ENCODE peak calls at places on chromosome 13, in five cellular contexts. O is IMR-90, N is A549, L is HCT116, B is NB4. J is an unnamed sample.

GRCh38 chr13:96967248-96967745 is 27.0 kb downstream of the OXGR1 start:
- DNase-seq in N (peak; percentile 8), L (peak; percentile 59), B (no peak), O (no peak), J (no peak)

GRCh38 chr13:102825921-102826706 is 19.7 kb upstream of the ERCC5 start:
- DNase-seq in L (no peak), B (peak; percentile 40), N (no peak), O (peak; percentile 93), J (no peak)

GRCh38 chr13:73194310-73194709 is 135.5 kb downstream of the KLF5 start:
- DNase-seq in B (no peak), O (no peak), N (peak; percentile 36), L (no peak), J (no peak)

GRCh38 chr13:45325806-45326205 is 15.2 kb downstream of the TPT1 start:
- DNase-seq in N (no peak), O (peak; percentile 97), L (no peak), B (peak; percentile 64), J (peak; percentile 37)

GRCh38 chr13:21672811-21673591 is 2.1 kb downstream of the FGF9 start:
- DNase-seq in B (no peak), O (no peak), L (no peak), N (no peak), J (no peak)

GRCh38 chr13:83752141-83752540 is 130.1 kb downstream of the SLITRK1 start:
- DNase-seq in N (peak; percentile 11), O (peak; percentile 47), B (no peak), L (no peak), J (no peak)

GRCh38 chr13:24622481-24622880 is 57.7 kb upstream of the ATP12A start:
- DNase-seq in O (no peak), N (no peak), L (no peak), B (no peak), J (no peak)

GRCh38 chr13:92097337-92097903 is 699.0 kb downstream of the GPC5 start:
- DNase-seq in O (no peak), B (peak; percentile 71), L (no peak), N (no peak), J (no peak)

GRCh38 chr13:50357136-50357535 is 341.9 kb downstream of the KCNRG start:
- DNase-seq in N (no peak), L (no peak), B (no peak), O (no peak), J (no peak)

GRCh38 chr13:50355797-50356196 is 340.6 kb downstream of the KCNRG start:
- DNase-seq in L (no peak), O (no peak), N (no peak), B (no peak), J (no peak)

GRCh38 chr13:50358715-50359367 is 343.6 kb downstream of the KCNRG start:
- DNase-seq in O (no peak), B (no peak), L (no peak), N (no peak), J (no peak)

GRCh38 chr13:50358221-50358620 is 343.0 kb downstream of the KCNRG start:
- DNase-seq in B (no peak), O (no peak), L (no peak), N (no peak), J (no peak)

GRCh38 chr13:50357586-50358118 is 342.4 kb downstream of the KCNRG start:
- DNase-seq in O (peak; percentile 93), L (no peak), N (no peak), B (no peak), J (no peak)
- TF ChIP-seq POLR2A in O (no peak), L (no peak), N (no peak), B (no peak), J (no peak)

DNA sequence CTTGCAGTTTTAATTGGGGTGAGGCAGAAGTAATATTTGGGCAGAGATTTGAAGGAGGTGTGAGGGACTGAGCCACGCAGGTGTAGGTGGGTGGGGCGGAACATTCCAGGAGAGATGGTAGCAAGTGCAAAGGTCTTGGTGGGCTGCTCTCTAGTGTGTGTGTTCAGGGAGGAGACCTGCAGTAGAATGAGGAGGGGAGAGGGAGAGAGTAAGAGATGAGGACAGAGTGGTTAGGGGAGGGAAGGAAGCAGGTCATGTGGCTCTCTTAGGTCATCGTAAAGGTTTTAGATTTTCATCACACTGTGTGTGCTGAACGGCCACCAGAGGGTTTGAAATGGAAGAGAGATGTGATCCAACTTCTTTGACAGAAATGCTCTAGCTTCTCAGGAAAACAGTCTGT is 33.5 kb downstream of the WASF3 start:
- DNase-seq in B (no peak), O (no peak), N (no peak), L (no peak), J (no peak)
- TF ChIP-seq CTCF in B (no peak), O (no peak), N (no peak), L (no peak), J (no peak)

DNA sequence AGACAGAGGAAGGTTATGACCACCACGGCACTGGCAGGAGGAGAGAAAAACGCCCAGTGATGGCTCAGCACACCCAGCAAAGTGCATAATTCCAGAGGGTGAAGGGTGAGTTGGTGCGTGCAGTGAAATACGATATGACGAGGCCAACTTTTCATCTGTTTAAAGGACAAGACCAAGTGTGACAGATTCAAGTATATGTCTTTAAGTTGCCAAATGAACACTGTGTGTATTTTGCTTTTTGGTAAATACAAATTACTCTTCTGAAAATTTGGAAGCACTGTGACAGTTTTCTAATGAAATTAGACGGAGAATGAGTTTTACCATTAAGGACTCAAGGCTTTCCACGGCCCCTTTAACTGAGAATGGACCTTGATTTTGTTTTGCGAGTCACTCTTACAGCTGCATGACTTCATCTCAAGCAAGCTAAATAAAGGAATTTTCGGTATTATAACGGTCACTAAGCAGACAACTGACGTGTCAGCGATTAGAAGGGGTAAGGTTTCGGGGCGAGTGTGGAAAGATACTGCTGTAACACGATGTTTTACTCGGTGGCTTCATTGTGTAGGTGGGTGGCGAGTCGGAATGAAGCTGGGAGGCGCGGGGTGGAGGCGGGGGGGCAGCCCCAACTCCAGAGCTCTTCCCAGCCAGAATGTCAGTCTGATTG is 22.8 kb downstream of the COL4A2 start:
- DNase-seq in O (peak; percentile 93), N (no peak), L (no peak), B (no peak), J (no peak)
- H3K4me3 ChIP-seq in O (peak overlapping the region; percentile 1), N (no peak overlapping the region), L (no peak overlapping the region), B (no peak overlapping the region), J (no peak overlapping the region)

GRCh38 chr13:31045621-31046081 is 113.2 kb downstream of the TEX26 start:
- DNase-seq in B (peak; percentile 90), N (peak; percentile 90), L (peak; percentile 94), O (peak; percentile 97), J (no peak)
- TF ChIP-seq POLR2A in B (no peak), N (no peak), L (peak; percentile 63), O (peak; percentile 76), J (no peak)

DNA sequence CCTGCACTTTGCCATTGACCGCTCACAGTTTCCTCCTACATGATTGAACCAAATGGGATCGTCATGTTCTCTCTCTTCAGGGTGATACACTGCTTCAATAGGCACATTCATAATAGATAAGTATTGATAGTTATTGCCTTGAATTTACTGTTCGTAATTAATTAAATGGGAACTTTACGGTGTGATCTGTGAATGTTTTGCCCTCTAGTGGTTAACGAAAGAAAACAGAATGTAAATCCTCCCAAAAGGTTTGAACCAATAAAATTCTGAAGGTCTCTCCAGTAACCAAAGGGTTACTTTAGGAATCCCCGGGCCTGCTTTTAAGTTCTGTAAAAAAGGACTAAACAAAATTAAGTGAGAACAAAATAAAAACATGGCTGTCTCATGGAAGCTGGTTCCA is 389.3 kb downstream of the DACH1 start:
- DNase-seq in N (no peak), B (no peak), O (no peak), L (peak; percentile 1), J (no peak)
- TF ChIP-seq CTCF in N (peak; percentile 45), B (peak; percentile 31), O (peak; percentile 4), L (peak; percentile 42), J (no peak)

GRCh38 chr13:68467160-68467559 is 1237.0 kb upstream of the PCDH9 start:
- DNase-seq in N (no peak), O (no peak), L (no peak), B (no peak), J (no peak)
- H3K4me3 ChIP-seq in N (no peak overlapping the region), O (no peak overlapping the region), L (no peak overlapping the region), B (no peak overlapping the region), J (no peak overlapping the region)

DNA sequence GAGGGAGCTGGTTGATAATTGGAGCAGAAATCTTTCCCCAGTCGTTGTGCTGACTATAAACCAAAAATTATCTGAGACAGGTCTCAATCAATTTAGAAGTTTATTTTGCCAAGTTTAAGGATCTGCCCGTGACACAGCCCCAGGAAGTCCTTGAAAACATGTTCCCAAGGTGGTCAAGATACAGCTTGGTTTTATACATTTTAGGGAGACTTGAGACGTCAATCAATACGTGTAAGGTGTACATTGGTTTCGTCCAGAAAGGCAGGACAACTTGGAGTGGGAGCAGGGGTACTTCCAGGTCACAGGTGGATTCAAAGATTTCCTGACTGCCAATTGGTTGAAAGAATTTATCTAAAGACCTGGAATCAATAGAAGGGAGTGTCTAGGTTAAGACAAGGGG is 17.6 kb downstream of the CFAP97D2 start:
- DNase-seq in N (no peak), L (no peak), O (no peak), B (no peak), J (no peak)
- TF ChIP-seq POLR2A in N (no peak), L (no peak), O (no peak), B (no peak), J (no peak)

GRCh38 chr13:111531505-111531904 is 211.1 kb downstream of the TEX29 start:
- DNase-seq in B (peak; percentile 52), N (peak; percentile 6), O (peak; percentile 0), L (peak; percentile 6), J (no peak)

GRCh38 chr13:111526922-111527321 is 206.5 kb downstream of the TEX29 start:
- DNase-seq in B (no peak), O (no peak), N (no peak), L (no peak), J (no peak)

GRCh38 chr13:111525320-111526118 is 205.1 kb downstream of the TEX29 start:
- DNase-seq in L (no peak), B (no peak), N (no peak), O (no peak), J (no peak)

GRCh38 chr13:111530137-111530536 is 209.7 kb downstream of the TEX29 start:
- DNase-seq in O (no peak), L (no peak), N (no peak), B (no peak), J (no peak)

DNA sequence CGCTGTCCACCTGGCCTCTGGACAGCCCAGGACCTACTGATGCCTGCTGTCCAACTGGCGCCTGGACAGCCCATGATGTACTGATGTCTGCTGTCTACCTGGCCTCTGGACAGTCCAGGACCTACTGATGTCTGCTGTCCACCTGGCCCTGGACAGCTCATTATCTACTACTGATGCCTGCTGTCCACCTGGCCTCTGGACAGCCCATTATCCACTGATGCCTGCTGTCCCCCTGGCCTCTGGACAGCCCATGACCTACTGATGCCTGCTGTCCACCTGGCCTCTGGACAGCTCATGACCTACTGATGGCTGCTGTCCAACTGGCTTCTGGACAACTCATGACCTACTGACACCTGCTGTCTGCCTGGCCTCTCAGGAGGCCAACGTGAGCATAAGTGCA is 208.1 kb downstream of the TEX29 start:
- DNase-seq in O (no peak), L (no peak), B (no peak), N (no peak), J (no peak)
- TF ChIP-seq CTCF in O (no peak), L (no peak), B (no peak), N (no peak), J (no peak)